ENCODE peak calls at places on chromosome 21, in seven cellular contexts. Z, Q, U, W, J, A and T are unnamed samples. For H3K9me3, the result is how much of the 10 kb centered on the place peaks cover.

GRCh38 chr21:16420086-16420724 is 690.4 kb downstream of the USP25 start:
- DNase-seq in Z (peak), Q (no peak), U (peak), W (peak), J (peak), A (no peak), T (peak)

GRCh38 chr21:46284077-46284644 is 1.2 kb downstream of the MCM3AP start:
- DNase-seq in Z (no peak), Q (no peak), U (no peak), W (no peak), J (no peak), A (no peak), T (no peak)

GRCh38 chr21:46122758-46123683 is 25.1 kb downstream of the COL6A2 start:
- DNase-seq in Z (no peak), Q (peak), U (no peak), W (peak), J (no peak), A (no peak), T (no peak)

GRCh38 chr21:45309069-45309521 is 21.4 kb upstream of the POFUT2 start:
- DNase-seq in Z (peak), Q (peak), U (no peak), W (peak), J (peak), A (no peak), T (peak)

GRCh38 chr21:34008618-34009017 is 64.8 kb upstream of the MRPS6 start:
- DNase-seq in Z (no peak), Q (no peak), U (no peak), W (no peak), J (no peak), A (no peak), T (no peak)

GRCh38 chr21:43767980-43768867 is 7.9 kb downstream of the CSTB start:
- DNase-seq in Z (peak), Q (peak), U (peak), W (no peak), J (peak), A (peak), T (peak)

GRCh38 chr21:28099296-28099695 is 893.4 kb downstream of the LTN1 start:
- DNase-seq in Z (no peak), Q (no peak), U (no peak), W (no peak), J (peak), A (no peak), T (peak)

GRCh38 chr21:42641311-42642218 is 11.9 kb upstream of the PDE9A start:
- DNase-seq in Z (no peak), Q (peak), U (no peak), W (peak), J (no peak), A (no peak), T (no peak)

GRCh38 chr21:45592208-45592619 is 50.0 kb upstream of the SLC19A1 start:
- DNase-seq in Z (no peak), Q (peak), U (no peak), W (no peak), J (no peak), A (no peak), T (no peak)

GRCh38 chr21:40386301-40386911 is 460.6 kb downstream of the DSCAM start:
- DNase-seq in Z (peak), Q (peak), U (peak), W (peak), J (peak), A (no peak), T (peak)

GRCh38 chr21:41835711-41836154 is 43.4 kb downstream of the PRDM15 start:
- DNase-seq in Z (no peak), Q (no peak), U (no peak), W (no peak), J (no peak), A (no peak), T (no peak)

GRCh38 chr21:38659936-38660332 is 145.8 kb upstream of the ETS2 start:
- DNase-seq in Z (no peak), Q (no peak), U (no peak), W (no peak), J (no peak), A (no peak), T (no peak)

GRCh38 chr21:33971492-33972013 is 55.9 kb upstream of the ATP5PO start:
- DNase-seq in Z (no peak), Q (no peak), U (peak), W (no peak), J (no peak), A (no peak), T (no peak)

GRCh38 chr21:10521091-10521598 is at the start of gene TPTE:
- DNase-seq in Z (no peak), Q (peak), U (no peak), W (peak), J (peak), A (no peak), T (no peak)
- H3K9me3 ChIP-seq in Z (half or more), Q (under half), U (under half), W (under half), J (under half), A (under half), T (under half)

DNA sequence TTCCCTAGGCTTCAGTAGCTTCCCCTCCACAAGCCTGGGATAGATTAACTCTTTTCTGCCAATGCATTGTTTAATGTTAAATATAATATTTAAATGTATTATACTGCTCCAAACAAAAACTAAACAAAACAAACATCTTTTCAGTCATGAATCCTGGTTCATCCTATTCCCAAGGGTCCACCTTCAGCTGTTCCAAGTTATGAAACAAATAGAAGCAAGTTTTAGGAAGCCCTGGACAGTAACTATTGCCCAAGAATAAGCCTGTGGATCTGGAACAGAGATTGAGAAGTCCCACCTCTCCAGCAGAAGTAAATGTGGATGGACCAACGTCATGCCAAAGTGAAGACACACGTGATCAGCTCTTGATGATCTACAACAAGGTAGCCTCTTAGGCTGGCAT is 408.1 kb downstream of the SETD4 start:
- DNase-seq in Z (no peak), Q (no peak), U (no peak), W (no peak), J (no peak), A (no peak), T (no peak)
- H3K9me3 ChIP-seq in Z (under half), Q (under half), U (under half), W (under half), J (under half), A (under half), T (under half)

GRCh38 chr21:19553930-19554615 is 1150.5 kb upstream of the TMPRSS15 start:
- DNase-seq in Z (no peak), Q (no peak), U (no peak), W (no peak), J (no peak), A (no peak), T (no peak)

DNA sequence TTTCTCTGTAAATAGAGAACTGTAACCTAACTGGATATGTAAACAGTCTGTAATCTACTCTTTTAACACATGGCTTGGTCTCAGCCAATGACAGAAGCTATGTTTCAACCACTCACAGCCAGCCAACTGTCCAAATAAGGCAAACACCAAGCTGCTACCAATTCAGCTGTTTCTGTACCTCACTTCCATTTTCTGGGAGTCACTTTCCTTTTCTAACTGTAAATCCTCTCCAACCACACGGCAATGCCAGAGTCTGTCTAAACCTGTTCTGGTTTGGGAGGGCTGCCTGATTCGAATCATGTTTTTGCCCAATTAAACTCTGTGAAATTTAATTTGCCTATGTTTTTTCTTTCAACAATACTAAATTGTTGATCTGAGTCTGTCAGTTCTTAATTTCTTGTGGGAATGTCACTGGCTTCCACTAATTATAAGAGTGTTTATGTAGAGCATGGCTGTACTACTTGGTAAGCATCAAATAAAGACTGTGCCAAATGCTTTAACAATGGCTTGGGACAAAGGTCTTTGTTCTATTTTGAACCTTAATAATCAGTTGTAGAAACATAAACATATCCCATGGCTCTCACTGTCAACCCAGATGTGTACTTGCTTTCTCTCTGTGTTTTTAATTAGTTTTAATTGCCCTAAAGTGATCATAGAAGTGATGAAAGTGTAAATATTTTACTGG is 1144.5 kb upstream of the TMPRSS15 start:
- DNase-seq in Z (no peak), Q (no peak), U (no peak), W (no peak), J (no peak), A (no peak), T (no peak)
- H3K9me3 ChIP-seq in Z (under half), Q (under half), U (under half), W (under half), J (under half), A (under half), T (under half)

GRCh38 chr21:26844258-26845065 is 747 bp downstream of the ADAMTS1 start:
- DNase-seq in Z (no peak), Q (peak), U (peak), W (peak), J (peak), A (no peak), T (peak)

GRCh38 chr21:26842300-26842699 is 2.9 kb downstream of the ADAMTS1 start:
- DNase-seq in Z (no peak), Q (no peak), U (peak), W (no peak), J (peak), A (no peak), T (no peak)

GRCh38 chr21:26845066-26845749 is at the start of gene ADAMTS1:
- DNase-seq in Z (peak), Q (peak), U (peak), W (peak), J (peak), A (peak), T (peak)

GRCh38 chr21:26842976-26843911 is 2.0 kb downstream of the ADAMTS1 start:
- DNase-seq in Z (peak), Q (peak), U (peak), W (peak), J (peak), A (peak), T (peak)

GRCh38 chr21:26843912-26844257 is 1.3 kb downstream of the ADAMTS1 start:
- DNase-seq in Z (no peak), Q (no peak), U (peak), W (no peak), J (no peak), A (no peak), T (no peak)
- H3K9me3 ChIP-seq in Z (under half), Q (under half), U (under half), W (under half), J (under half), A (under half), T (under half)